ENCODE peak calls at places on chromosomes 1 and 21, in seven cellular contexts. One of them, this sample, is unnamed.

GRCh38 chr1:15760520-15761211 is 2.1 kb downstream of the FBLIM1 start:
- DNase-seq in PC-3: peak; percentile 76
- DNase-seq in mammary epithelial cell: peak; percentile 60
- DNase-seq in GM23338: peak; percentile 73
- DNase-seq in fibroblast of lung: peak; percentile 87
- DNase-seq in IMR-90: peak; percentile 74
- DNase-seq in HCT116: no peak
- DNase-seq in this sample: no peak

GRCh38 chr21:45954271-45954670 is 27.3 kb upstream of the COL6A1 start:
- DNase-seq in PC-3: no peak
- DNase-seq in mammary epithelial cell: no peak
- DNase-seq in GM23338: peak; percentile 40
- DNase-seq in fibroblast of lung: peak; percentile 54
- DNase-seq in IMR-90: no peak
- DNase-seq in HCT116: no peak
- DNase-seq in this sample: no peak

GRCh38 chr1:65717815-65718454 is 74.8 kb upstream of the PDE4B start:
- DNase-seq in PC-3: peak; percentile 60
- DNase-seq in mammary epithelial cell: no peak
- DNase-seq in GM23338: peak; percentile 48
- DNase-seq in fibroblast of lung: peak; percentile 70
- DNase-seq in IMR-90: peak; percentile 66
- DNase-seq in HCT116: peak; percentile 24
- DNase-seq in this sample: no peak

GRCh38 chr1:194267021-194267420 is 1080.6 kb upstream of the B3GALT2 start:
- DNase-seq in PC-3: no peak
- DNase-seq in mammary epithelial cell: no peak
- DNase-seq in GM23338: no peak
- DNase-seq in fibroblast of lung: no peak
- DNase-seq in IMR-90: no peak
- DNase-seq in HCT116: no peak
- DNase-seq in this sample: no peak

GRCh38 chr21:46207006-46207919 is 21.3 kb downstream of the LSS start:
- DNase-seq in PC-3: no peak
- DNase-seq in mammary epithelial cell: no peak
- DNase-seq in GM23338: no peak
- DNase-seq in fibroblast of lung: no peak
- DNase-seq in IMR-90: no peak
- DNase-seq in HCT116: no peak
- DNase-seq in this sample: no peak

GRCh38 chr1:2644171-2644570 is 11.4 kb upstream of the MMEL1 start:
- DNase-seq in PC-3: no peak
- DNase-seq in mammary epithelial cell: no peak
- DNase-seq in GM23338: no peak
- DNase-seq in fibroblast of lung: no peak
- DNase-seq in IMR-90: no peak
- DNase-seq in HCT116: no peak
- DNase-seq in this sample: no peak

GRCh38 chr1:21904725-21905520 is 32.2 kb downstream of the HSPG2 start:
- DNase-seq in PC-3: peak; percentile 72
- DNase-seq in mammary epithelial cell: peak; percentile 91
- DNase-seq in GM23338: no peak
- DNase-seq in fibroblast of lung: peak; percentile 50
- DNase-seq in IMR-90: peak; percentile 90
- DNase-seq in HCT116: peak; percentile 18
- DNase-seq in this sample: no peak

GRCh38 chr1:145962157-145963102 is 1.9 kb downstream of the ANKRD34A start:
- DNase-seq in PC-3: peak; percentile 20
- DNase-seq in mammary epithelial cell: no peak
- DNase-seq in GM23338: peak; percentile 55
- DNase-seq in fibroblast of lung: no peak
- DNase-seq in IMR-90: no peak
- DNase-seq in HCT116: no peak
- DNase-seq in this sample: no peak

GRCh38 chr21:35323947-35324346 is 274.8 kb upstream of the RUNX1 start:
- DNase-seq in PC-3: no peak
- DNase-seq in mammary epithelial cell: no peak
- DNase-seq in GM23338: no peak
- DNase-seq in fibroblast of lung: peak; percentile 77
- DNase-seq in IMR-90: no peak
- DNase-seq in HCT116: no peak
- DNase-seq in this sample: no peak

GRCh38 chr1:1875932-1876331 is 15.0 kb downstream of the GNB1 start:
- DNase-seq in PC-3: no peak
- DNase-seq in mammary epithelial cell: no peak
- DNase-seq in GM23338: no peak
- DNase-seq in fibroblast of lung: no peak
- DNase-seq in IMR-90: no peak
- DNase-seq in HCT116: no peak
- DNase-seq in this sample: no peak

GRCh38 chr1:96259399-96259798 is 462.2 kb upstream of the PTBP2 start:
- DNase-seq in PC-3: no peak
- DNase-seq in mammary epithelial cell: no peak
- DNase-seq in GM23338: peak; percentile 2
- DNase-seq in fibroblast of lung: no peak
- DNase-seq in IMR-90: no peak
- DNase-seq in HCT116: no peak
- DNase-seq in this sample: no peak

GRCh38 chr1:168260393-168260792 is 20.3 kb upstream of the TBX19 start:
- DNase-seq in PC-3: no peak
- DNase-seq in mammary epithelial cell: no peak
- DNase-seq in GM23338: peak; percentile 10
- DNase-seq in fibroblast of lung: no peak
- DNase-seq in IMR-90: no peak
- DNase-seq in HCT116: no peak
- DNase-seq in this sample: no peak

GRCh38 chr1:67020304-67020703 is 33.6 kb downstream of the SLC35D1 start:
- DNase-seq in PC-3: no peak
- DNase-seq in mammary epithelial cell: no peak
- DNase-seq in GM23338: no peak
- DNase-seq in fibroblast of lung: peak; percentile 72
- DNase-seq in IMR-90: peak; percentile 75
- DNase-seq in HCT116: no peak
- DNase-seq in this sample: no peak

DNA sequence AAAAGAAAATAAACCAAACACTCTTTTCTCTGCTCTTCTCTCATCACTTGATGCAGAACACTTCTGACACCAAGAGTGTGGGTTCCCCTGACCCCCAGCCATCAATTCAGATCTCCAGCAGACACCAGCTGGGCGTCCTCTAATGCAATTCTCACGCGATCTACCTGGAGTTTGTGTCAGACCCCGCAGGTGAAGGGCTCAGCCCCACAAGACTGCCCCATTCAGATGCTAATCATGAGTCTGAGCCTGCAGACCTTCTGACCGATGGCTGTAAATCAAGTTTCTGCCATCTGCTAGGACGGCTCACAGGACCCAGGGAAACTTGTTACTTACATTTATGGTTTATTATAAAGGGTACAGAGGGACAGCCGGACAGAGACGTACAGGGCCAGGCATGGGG is 133.7 kb upstream of the C1orf174 start:
- DNase-seq in PC-3: no peak
- DNase-seq in mammary epithelial cell: no peak
- DNase-seq in GM23338: no peak
- DNase-seq in fibroblast of lung: no peak
- DNase-seq in IMR-90: no peak
- DNase-seq in HCT116: no peak
- DNase-seq in this sample: no peak
- H4K20me1 ChIP-seq in PC-3: no peaks in the 10 kb centered on the region
- H4K20me1 ChIP-seq in mammary epithelial cell: no peaks in the 10 kb centered on the region
- H4K20me1 ChIP-seq in GM23338: no peaks in the 10 kb centered on the region
- H4K20me1 ChIP-seq in fibroblast of lung: no peaks in the 10 kb centered on the region
- H4K20me1 ChIP-seq in IMR-90: no peaks in the 10 kb centered on the region
- H4K20me1 ChIP-seq in HCT116: no peaks in the 10 kb centered on the region
- H4K20me1 ChIP-seq in this sample: no peaks in the 10 kb centered on the region

GRCh38 chr1:155079210-155079486 is 511 bp downstream of the EFNA3 start:
- DNase-seq in PC-3: no peak
- DNase-seq in mammary epithelial cell: no peak
- DNase-seq in GM23338: no peak
- DNase-seq in fibroblast of lung: no peak
- DNase-seq in IMR-90: no peak
- DNase-seq in HCT116: no peak
- DNase-seq in this sample: no peak

GRCh38 chr1:155079487-155080249 is 1.0 kb downstream of the EFNA3 start:
- DNase-seq in PC-3: no peak
- DNase-seq in mammary epithelial cell: no peak
- DNase-seq in GM23338: no peak
- DNase-seq in fibroblast of lung: no peak
- DNase-seq in IMR-90: no peak
- DNase-seq in HCT116: no peak
- DNase-seq in this sample: no peak

GRCh38 chr1:155082301-155082940 is 3.8 kb downstream of the EFNA3 start:
- DNase-seq in PC-3: no peak
- DNase-seq in mammary epithelial cell: no peak
- DNase-seq in GM23338: no peak
- DNase-seq in fibroblast of lung: no peak
- DNase-seq in IMR-90: no peak
- DNase-seq in HCT116: no peak
- DNase-seq in this sample: no peak

GRCh38 chr1:155081472-155082300 is 3.0 kb downstream of the EFNA3 start:
- DNase-seq in PC-3: peak; percentile 33
- DNase-seq in mammary epithelial cell: no peak
- DNase-seq in GM23338: no peak
- DNase-seq in fibroblast of lung: no peak
- DNase-seq in IMR-90: no peak
- DNase-seq in HCT116: no peak
- DNase-seq in this sample: no peak

GRCh38 chr1:155080250-155081228 is 1.9 kb downstream of the EFNA3 start:
- DNase-seq in PC-3: peak; percentile 30
- DNase-seq in mammary epithelial cell: no peak
- DNase-seq in GM23338: peak; percentile 98
- DNase-seq in fibroblast of lung: no peak
- DNase-seq in IMR-90: no peak
- DNase-seq in HCT116: no peak
- DNase-seq in this sample: peak; percentile 54
- H3K4me3 ChIP-seq in PC-3: peak overlapping the region; percentile 71
- H3K4me3 ChIP-seq in mammary epithelial cell: peak overlapping the region; percentile 19
- H3K4me3 ChIP-seq in GM23338: peak overlapping the region; percentile 83
- H3K4me3 ChIP-seq in fibroblast of lung: no peak overlapping the region
- H3K4me3 ChIP-seq in IMR-90: no peak overlapping the region
- H3K4me3 ChIP-seq in HCT116: peak overlapping the region; percentile 90
- H3K4me3 ChIP-seq in this sample: peak overlapping the region; percentile 31

GRCh38 chr1:19414490-19414889 is 70.8 kb downstream of the CAPZB start:
- DNase-seq in PC-3: no peak
- DNase-seq in mammary epithelial cell: no peak
- DNase-seq in GM23338: no peak
- DNase-seq in fibroblast of lung: peak; percentile 59
- DNase-seq in IMR-90: no peak
- DNase-seq in HCT116: no peak
- DNase-seq in this sample: no peak

GRCh38 chr1:19413999-19414398 is 71.3 kb downstream of the CAPZB start:
- DNase-seq in PC-3: no peak
- DNase-seq in mammary epithelial cell: no peak
- DNase-seq in GM23338: no peak
- DNase-seq in fibroblast of lung: no peak
- DNase-seq in IMR-90: no peak
- DNase-seq in HCT116: no peak
- DNase-seq in this sample: no peak

GRCh38 chr1:19410393-19410792 is 74.9 kb downstream of the CAPZB start:
- DNase-seq in PC-3: no peak
- DNase-seq in mammary epithelial cell: no peak
- DNase-seq in GM23338: peak; percentile 48
- DNase-seq in fibroblast of lung: no peak
- DNase-seq in IMR-90: no peak
- DNase-seq in HCT116: no peak
- DNase-seq in this sample: no peak

GRCh38 chr1:19411612-19412011 is 73.7 kb downstream of the CAPZB start:
- DNase-seq in PC-3: no peak
- DNase-seq in mammary epithelial cell: no peak
- DNase-seq in GM23338: no peak
- DNase-seq in fibroblast of lung: no peak
- DNase-seq in IMR-90: no peak
- DNase-seq in HCT116: no peak
- DNase-seq in this sample: no peak

GRCh38 chr1:19412654-19413053 is 72.7 kb downstream of the CAPZB start:
- DNase-seq in PC-3: peak; percentile 45
- DNase-seq in mammary epithelial cell: no peak
- DNase-seq in GM23338: no peak
- DNase-seq in fibroblast of lung: no peak
- DNase-seq in IMR-90: no peak
- DNase-seq in HCT116: no peak
- DNase-seq in this sample: no peak
- H4K20me1 ChIP-seq in PC-3: peaks cover 21% of the 10 kb centered on the region
- H4K20me1 ChIP-seq in mammary epithelial cell: no peaks in the 10 kb centered on the region
- H4K20me1 ChIP-seq in GM23338: peaks cover 76% of the 10 kb centered on the region
- H4K20me1 ChIP-seq in fibroblast of lung: no peaks in the 10 kb centered on the region
- H4K20me1 ChIP-seq in IMR-90: peaks cover 98% of the 10 kb centered on the region
- H4K20me1 ChIP-seq in HCT116: no peaks in the 10 kb centered on the region
- H4K20me1 ChIP-seq in this sample: peaks cover 81% of the 10 kb centered on the region

GRCh38 chr1:232937741-232938375 is 12.6 kb upstream of the NTPCR start:
- DNase-seq in PC-3: no peak
- DNase-seq in mammary epithelial cell: no peak
- DNase-seq in GM23338: no peak
- DNase-seq in fibroblast of lung: peak; percentile 49
- DNase-seq in IMR-90: no peak
- DNase-seq in HCT116: no peak
- DNase-seq in this sample: no peak
- H3K4me3 ChIP-seq in PC-3: no peak overlapping the region
- H3K4me3 ChIP-seq in mammary epithelial cell: no peak overlapping the region
- H3K4me3 ChIP-seq in GM23338: no peak overlapping the region
- H3K4me3 ChIP-seq in fibroblast of lung: no peak overlapping the region
- H3K4me3 ChIP-seq in IMR-90: no peak overlapping the region
- H3K4me3 ChIP-seq in HCT116: no peak overlapping the region
- H3K4me3 ChIP-seq in this sample: no peak overlapping the region

DNA sequence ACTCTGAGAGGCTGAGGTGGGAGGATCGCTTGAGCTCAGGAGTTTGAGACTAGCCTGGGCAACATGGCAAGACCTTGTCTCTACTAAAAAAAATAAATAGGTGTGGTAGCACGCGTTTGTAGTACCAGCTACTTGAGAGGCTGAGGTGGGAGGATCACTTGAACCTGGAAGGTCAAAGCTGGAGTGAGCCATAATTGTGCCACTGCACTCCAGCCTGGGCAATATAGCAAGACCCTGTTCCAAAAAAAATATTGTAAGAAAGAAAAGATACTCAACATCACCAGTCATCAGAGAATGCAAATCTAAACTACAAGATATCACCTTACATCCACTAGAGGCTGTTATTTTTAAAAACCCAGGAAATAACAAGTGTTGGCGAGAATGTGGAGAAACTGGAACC is 32.5 kb downstream of the ZNF644 start:
- DNase-seq in PC-3: no peak
- DNase-seq in mammary epithelial cell: no peak
- DNase-seq in GM23338: no peak
- DNase-seq in fibroblast of lung: no peak
- DNase-seq in IMR-90: no peak
- DNase-seq in HCT116: no peak
- DNase-seq in this sample: no peak
- H4K20me1 ChIP-seq in PC-3: peaks cover 57% of the 10 kb centered on the region
- H4K20me1 ChIP-seq in mammary epithelial cell: peaks cover 8% of the 10 kb centered on the region
- H4K20me1 ChIP-seq in GM23338: peaks cover 34% of the 10 kb centered on the region
- H4K20me1 ChIP-seq in fibroblast of lung: peaks cover 6% of the 10 kb centered on the region
- H4K20me1 ChIP-seq in IMR-90: peaks cover 58% of the 10 kb centered on the region
- H4K20me1 ChIP-seq in HCT116: peaks cover 46% of the 10 kb centered on the region
- H4K20me1 ChIP-seq in this sample: peaks cover 41% of the 10 kb centered on the region

DNA sequence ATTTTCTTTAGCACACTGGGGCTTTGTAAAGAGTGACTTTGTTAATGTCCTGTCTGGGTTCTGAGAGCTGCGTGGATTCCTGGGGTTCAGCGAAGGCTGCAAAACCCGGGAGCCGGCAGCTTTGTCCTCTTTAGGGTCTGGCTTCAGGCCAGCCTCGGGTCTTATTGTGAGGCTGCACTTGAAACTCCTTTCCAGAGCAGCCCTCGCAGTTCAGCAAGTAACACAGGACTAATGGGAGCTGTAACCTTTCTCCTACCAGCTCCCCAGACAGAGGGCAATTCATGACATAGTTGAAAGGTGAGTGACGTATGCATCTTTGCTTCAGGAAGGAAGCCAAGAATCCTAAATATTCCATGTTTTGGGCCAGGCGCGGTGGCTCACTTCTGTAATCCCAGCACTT is 1.4 kb downstream of the MTARC1 start:
- DNase-seq in PC-3: peak; percentile 79
- DNase-seq in mammary epithelial cell: no peak
- DNase-seq in GM23338: no peak
- DNase-seq in fibroblast of lung: peak; percentile 50
- DNase-seq in IMR-90: no peak
- DNase-seq in HCT116: no peak
- DNase-seq in this sample: no peak
- H3K4me3 ChIP-seq in PC-3: peak overlapping the region; percentile 65
- H3K4me3 ChIP-seq in mammary epithelial cell: no peak overlapping the region
- H3K4me3 ChIP-seq in GM23338: peak overlapping the region; percentile 61
- H3K4me3 ChIP-seq in fibroblast of lung: no peak overlapping the region
- H3K4me3 ChIP-seq in IMR-90: no peak overlapping the region
- H3K4me3 ChIP-seq in HCT116: peak overlapping the region; percentile 66
- H3K4me3 ChIP-seq in this sample: no peak overlapping the region